ENCODE peak calls at places on chromosomes 16 and 17, in eight cellular contexts. R is stimulated activated CD4-positive, alpha-beta T cell treated with anti-CD3 and anti-CD28 coated beads, Interleukin-15, amount 100 ng/mL, for 1 hour; L is NCI-H1436; D is GM23248; F is uterus; U is GM12865; C is stimulated activated CD8-positive, alpha-beta memory T cell treated with anti-CD3 and anti-CD28 coated beads, Interleukin-15, amount 100 ng/mL, for 24 hours; I is cardiac fibroblast. Q is an unnamed sample.

GRCh38 chr17:43171761-43172487 is 910 bp downstream of the NBR1 start:
- DNase-seq in R (no peak), L (no peak), D (peak), F (no peak), U (peak), C (no peak), I (peak), Q (peak)

GRCh38 chr17:7982171-7982570 is 20.2 kb upstream of the GUCY2D start:
- DNase-seq in R (no peak), L (no peak), D (peak), F (no peak), U (no peak), C (no peak), I (peak), Q (no peak)

GRCh38 chr17:29589524-29590260 is at the start of gene GIT1:
- DNase-seq in R (peak), L (peak), D (peak), F (peak), U (peak), C (peak), I (peak), Q (peak)

GRCh38 chr17:27782791-27783206 is 17.5 kb downstream of the NOS2 start:
- DNase-seq in R (no peak), L (no peak), D (no peak), F (no peak), U (no peak), C (no peak), I (no peak), Q (no peak)

GRCh38 chr16:81060576-81061306 is 16.3 kb downstream of the C16orf46 start:
- DNase-seq in R (no peak), L (no peak), D (no peak), F (no peak), U (no peak), C (no peak), I (no peak), Q (no peak)

GRCh38 chr17:1264196-1264595 is 6.0 kb upstream of the BHLHA9 start:
- DNase-seq in R (no peak), L (no peak), D (no peak), F (no peak), U (no peak), C (no peak), I (no peak), Q (no peak)

GRCh38 chr17:4880850-4881249 is 18.5 kb upstream of the C17orf107 start:
- DNase-seq in R (no peak), L (no peak), D (no peak), F (no peak), U (no peak), C (no peak), I (no peak), Q (no peak)

GRCh38 chr16:27769561-27770222 is 219.7 kb downstream of the KATNIP start:
- DNase-seq in R (no peak), L (no peak), D (peak), F (no peak), U (no peak), C (no peak), I (peak), Q (no peak)

Q was measured in NCI-H1048.